ENCODE peak calls at places on chromosomes 13 and 19, in five cellular contexts. One of them, this sample, is unnamed.

GRCh38 chr13:85638265-85638664 is 161.0 kb downstream of the SLITRK6 start:
- DNase-seq in fibroblast of mammary gland: no peak
- DNase-seq in GM20000: no peak
- DNase-seq in left lung: peak
- DNase-seq in body of pancreas: no peak
- DNase-seq in this sample: no peak

GRCh38 chr13:111241006-111241755 is 79.3 kb upstream of the TEX29 start:
- DNase-seq in GM20000: no peak
- DNase-seq in left lung: no peak
- DNase-seq in fibroblast of mammary gland: no peak
- DNase-seq in body of pancreas: no peak
- DNase-seq in this sample: no peak

GRCh38 chr13:51643882-51644281 is 59.6 kb downstream of the WDFY2 start:
- DNase-seq in left lung: no peak
- DNase-seq in GM20000: no peak
- DNase-seq in fibroblast of mammary gland: peak
- DNase-seq in body of pancreas: no peak
- DNase-seq in this sample: no peak

GRCh38 chr19:14871619-14872230 is 14.2 kb downstream of the OR7A17 start:
- DNase-seq in fibroblast of mammary gland: peak
- DNase-seq in GM20000: peak
- DNase-seq in body of pancreas: no peak
- DNase-seq in left lung: no peak
- DNase-seq in this sample: no peak

GRCh38 chr13:45860240-45860639 is 8.7 kb upstream of the SIAH3 start:
- DNase-seq in GM20000: no peak
- DNase-seq in fibroblast of mammary gland: no peak
- DNase-seq in left lung: no peak
- DNase-seq in body of pancreas: no peak
- DNase-seq in this sample: no peak

GRCh38 chr13:60562081-60562764 is 165.2 kb downstream of the TDRD3 start:
- DNase-seq in fibroblast of mammary gland: peak
- DNase-seq in GM20000: no peak
- DNase-seq in body of pancreas: no peak
- DNase-seq in left lung: no peak
- DNase-seq in this sample: no peak

GRCh38 chr13:85772379-85772778 is 26.8 kb downstream of the SLITRK6 start:
- DNase-seq in left lung: no peak
- DNase-seq in fibroblast of mammary gland: peak
- DNase-seq in body of pancreas: no peak
- DNase-seq in GM20000: no peak
- DNase-seq in this sample: no peak

GRCh38 chr19:49859838-49860715 is 7.3 kb downstream of the PNKP start:
- DNase-seq in fibroblast of mammary gland: no peak
- DNase-seq in body of pancreas: no peak
- DNase-seq in left lung: peak
- DNase-seq in GM20000: no peak
- DNase-seq in this sample: no peak

DNA sequence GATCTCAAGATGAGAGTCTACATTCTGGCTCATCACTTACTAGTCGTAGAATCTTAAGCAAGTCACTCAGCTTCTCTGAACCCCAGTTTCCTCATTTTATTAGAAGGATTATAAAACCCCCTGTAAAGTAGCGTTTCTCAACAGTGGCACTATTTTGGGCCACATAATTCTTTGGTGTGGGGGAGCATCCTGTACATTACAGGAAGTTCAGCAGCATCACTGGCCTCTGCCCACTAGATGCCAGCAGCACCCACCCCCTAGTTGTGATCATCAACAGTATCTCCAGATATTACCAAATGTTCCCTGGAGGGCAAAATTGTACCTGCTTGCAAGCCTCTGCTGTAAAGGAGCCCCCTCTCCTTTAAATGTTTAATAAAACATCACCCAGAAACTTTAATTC is 22.6 kb downstream of the STARD13 start:
- DNase-seq in left lung: no peak
- DNase-seq in fibroblast of mammary gland: no peak
- DNase-seq in GM20000: no peak
- DNase-seq in body of pancreas: no peak
- DNase-seq in this sample: no peak
- TF ChIP-seq CTCF in left lung: no peak
- TF ChIP-seq CTCF in fibroblast of mammary gland: peak
- TF ChIP-seq CTCF in GM20000: no peak
- TF ChIP-seq CTCF in body of pancreas: no peak
- TF ChIP-seq CTCF in this sample: no peak

DNA sequence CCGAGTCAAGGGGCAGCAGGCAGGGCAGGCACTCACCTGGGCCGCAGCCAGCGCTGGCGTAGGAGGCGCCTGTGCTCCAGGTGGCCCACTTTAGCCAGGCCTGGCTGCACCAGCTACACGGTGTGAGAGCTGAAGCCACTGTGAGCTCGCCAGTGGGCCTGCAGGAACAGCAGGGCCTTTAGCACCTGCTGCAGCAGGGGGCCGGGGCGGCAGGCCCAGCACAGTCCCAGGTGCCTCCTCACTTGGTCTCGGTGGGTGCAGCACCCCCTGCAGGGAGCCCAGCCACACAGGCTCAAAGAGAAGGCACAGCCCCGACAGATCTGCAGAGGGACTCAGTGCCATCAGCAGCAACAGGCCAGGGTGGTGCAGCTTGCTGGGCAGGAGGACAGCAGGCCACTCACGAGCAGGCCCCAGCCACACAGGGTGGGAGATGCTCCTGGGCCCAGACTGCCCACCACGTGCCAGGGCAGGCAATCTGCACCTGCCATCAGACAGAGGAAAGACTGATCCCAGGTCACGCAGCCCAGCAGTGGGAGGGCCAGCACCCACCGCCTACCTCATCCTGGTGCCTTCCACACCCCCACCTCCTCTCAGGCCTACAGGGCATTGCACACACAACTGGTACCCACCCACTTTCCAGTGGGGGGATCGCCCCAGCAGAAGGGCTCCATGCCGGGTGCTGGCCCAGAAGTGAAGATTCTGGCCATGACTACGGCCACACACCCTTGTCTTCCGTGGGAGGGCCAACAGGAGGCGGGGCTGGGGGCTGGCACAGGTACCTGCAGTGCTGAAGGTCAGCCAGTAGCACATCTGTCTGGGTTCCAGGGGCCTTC is 15.8 kb downstream of the ARHGAP33 start:
- DNase-seq in GM20000: no peak
- DNase-seq in fibroblast of mammary gland: no peak
- DNase-seq in left lung: no peak
- DNase-seq in body of pancreas: peak
- DNase-seq in this sample: no peak
- TF ChIP-seq CTCF in GM20000: no peak
- TF ChIP-seq CTCF in fibroblast of mammary gland: peak
- TF ChIP-seq CTCF in left lung: no peak
- TF ChIP-seq CTCF in body of pancreas: no peak
- TF ChIP-seq CTCF in this sample: no peak

GRCh38 chr19:40284501-40285352 is at the start of gene AKT2:
- DNase-seq in GM20000: peak
- DNase-seq in left lung: no peak
- DNase-seq in body of pancreas: no peak
- DNase-seq in fibroblast of mammary gland: peak
- DNase-seq in this sample: peak

GRCh38 chr19:40283414-40284250 is 1.5 kb downstream of the AKT2 start:
- DNase-seq in GM20000: no peak
- DNase-seq in body of pancreas: peak
- DNase-seq in left lung: peak
- DNase-seq in fibroblast of mammary gland: no peak
- DNase-seq in this sample: no peak

GRCh38 chr19:40282920-40283319 is 2.2 kb downstream of the AKT2 start:
- DNase-seq in fibroblast of mammary gland: peak
- DNase-seq in body of pancreas: no peak
- DNase-seq in left lung: no peak
- DNase-seq in GM20000: no peak
- DNase-seq in this sample: no peak

GRCh38 chr19:40285353-40286234 is 449 bp upstream of the AKT2 start:
- DNase-seq in left lung: peak
- DNase-seq in body of pancreas: peak
- DNase-seq in GM20000: peak
- DNase-seq in fibroblast of mammary gland: peak
- DNase-seq in this sample: peak

DNA sequence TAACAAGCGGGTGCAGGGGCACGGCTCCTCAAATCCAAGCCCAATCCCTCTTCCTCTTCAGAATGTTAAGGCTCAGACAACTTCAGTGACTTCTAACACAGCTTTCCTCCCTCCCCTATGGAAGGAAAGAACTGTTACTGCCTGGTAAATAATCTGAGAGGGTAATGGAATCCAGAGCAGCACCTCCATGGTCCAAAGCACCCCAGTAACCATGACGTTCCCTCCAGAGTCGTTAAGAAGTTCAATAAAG is 969 bp downstream of the AKT2 start:
- DNase-seq in GM20000: no peak
- DNase-seq in body of pancreas: no peak
- DNase-seq in fibroblast of mammary gland: no peak
- DNase-seq in left lung: no peak
- DNase-seq in this sample: no peak
- TF ChIP-seq CTCF in GM20000: no peak
- TF ChIP-seq CTCF in body of pancreas: no peak
- TF ChIP-seq CTCF in fibroblast of mammary gland: no peak
- TF ChIP-seq CTCF in left lung: no peak
- TF ChIP-seq CTCF in this sample: no peak

DNA sequence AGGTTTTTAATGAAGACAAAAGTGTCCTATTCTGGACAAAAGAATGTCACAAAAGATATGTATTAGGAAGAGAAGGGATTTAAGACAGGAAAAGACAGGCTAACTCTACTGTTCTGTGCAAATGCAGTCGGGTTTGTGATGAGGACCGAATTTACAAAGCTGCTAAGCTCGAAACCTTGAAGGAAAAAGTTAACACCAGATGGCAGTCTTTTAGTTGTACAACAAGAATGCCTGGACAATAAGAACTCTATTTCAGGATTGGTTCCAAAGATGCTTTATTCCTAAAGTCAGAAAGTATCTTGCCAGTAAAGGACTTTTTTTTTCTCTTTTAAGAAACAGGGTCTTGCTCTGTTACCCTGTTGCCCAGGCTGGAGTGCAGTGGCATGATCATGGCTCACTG is 51.1 kb downstream of the HS6ST3 start:
- DNase-seq in body of pancreas: no peak
- DNase-seq in fibroblast of mammary gland: peak
- DNase-seq in GM20000: no peak
- DNase-seq in left lung: no peak
- DNase-seq in this sample: no peak
- TF ChIP-seq CTCF in body of pancreas: no peak
- TF ChIP-seq CTCF in fibroblast of mammary gland: peak
- TF ChIP-seq CTCF in GM20000: no peak
- TF ChIP-seq CTCF in left lung: no peak
- TF ChIP-seq CTCF in this sample: no peak

DNA sequence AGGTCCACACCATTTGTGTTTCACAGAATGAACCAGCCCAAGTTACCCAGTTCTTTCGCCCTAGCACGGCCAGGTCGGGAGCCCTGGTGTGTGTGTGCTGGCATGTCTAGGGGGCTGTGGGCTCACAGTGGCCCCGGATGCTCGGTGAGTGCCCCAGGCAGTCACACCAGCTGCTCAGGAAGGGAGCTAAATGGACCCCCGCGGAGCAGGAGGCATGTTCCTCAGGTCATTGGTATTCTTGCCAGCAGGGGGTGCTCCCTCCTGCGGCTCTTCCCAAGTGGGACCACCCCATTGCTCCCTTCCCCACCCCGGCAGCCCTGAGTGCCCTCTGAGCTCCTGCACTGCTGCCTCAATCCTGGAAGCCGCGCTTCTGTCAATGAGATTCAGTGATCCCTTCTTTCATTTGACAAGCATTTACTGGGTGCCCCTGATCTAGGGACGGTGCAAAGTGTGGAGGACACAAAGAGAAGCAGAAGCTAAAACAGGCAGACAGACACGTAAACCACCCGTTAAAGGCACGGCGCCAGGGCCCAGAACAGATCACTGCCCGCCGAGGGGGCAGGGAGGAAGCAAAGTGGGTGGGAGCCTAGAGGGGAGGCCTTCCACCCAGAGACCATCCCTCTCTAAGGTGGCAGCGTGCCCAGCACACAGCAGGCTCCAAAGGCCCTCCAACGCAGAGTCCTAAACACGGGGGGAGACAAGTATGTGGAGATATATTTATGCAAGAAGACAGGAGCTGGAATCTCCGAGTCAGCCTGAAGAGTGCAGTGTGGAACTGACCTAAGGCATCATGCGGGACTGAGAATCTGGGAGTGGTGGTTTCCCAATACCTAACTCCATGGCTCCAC is 5.2 kb upstream of the ADPRHL1 start:
- DNase-seq in body of pancreas: no peak
- DNase-seq in GM20000: no peak
- DNase-seq in left lung: no peak
- DNase-seq in fibroblast of mammary gland: peak
- DNase-seq in this sample: no peak
- TF ChIP-seq CTCF in body of pancreas: no peak
- TF ChIP-seq CTCF in GM20000: peak
- TF ChIP-seq CTCF in left lung: no peak
- TF ChIP-seq CTCF in fibroblast of mammary gland: peak
- TF ChIP-seq CTCF in this sample: no peak

GRCh38 chr13:81927347-81927746 is 1586.4 kb upstream of the SPRY2 start:
- DNase-seq in body of pancreas: no peak
- DNase-seq in GM20000: no peak
- DNase-seq in fibroblast of mammary gland: no peak
- DNase-seq in left lung: no peak
- DNase-seq in this sample: no peak

GRCh38 chr13:81929988-81930387 is 1589.1 kb upstream of the SPRY2 start:
- DNase-seq in left lung: no peak
- DNase-seq in GM20000: no peak
- DNase-seq in fibroblast of mammary gland: peak
- DNase-seq in body of pancreas: no peak
- DNase-seq in this sample: no peak
- TF ChIP-seq CTCF in left lung: peak
- TF ChIP-seq CTCF in GM20000: no peak
- TF ChIP-seq CTCF in fibroblast of mammary gland: no peak
- TF ChIP-seq CTCF in body of pancreas: peak
- TF ChIP-seq CTCF in this sample: no peak